ENCODE peak calls at places on chromosomes 7 and 10, in nine cellular contexts. F, X, E, U, V, A, K, T and I are unnamed samples.

GRCh38 chr7:72244826-72245398 is 167.2 kb downstream of the CALN1 start:
- DNase-seq in V (no peak), X (no peak), K (no peak), U (no peak), A (no peak), F (no peak), E (no peak), T (no peak), I (no peak)

GRCh38 chr7:134618756-134619530 is 27.7 kb upstream of the BPGM start:
- DNase-seq in U (no peak), E (no peak), V (peak; percentile 73), T (no peak), A (no peak), K (no peak), F (no peak), X (no peak), I (peak; percentile 88)

GRCh38 chr7:138684360-138684759 is 16.8 kb downstream of the SVOPL start:
- DNase-seq in X (no peak), E (no peak), V (no peak), U (no peak), T (no peak), F (no peak), K (no peak), A (no peak), I (no peak)

GRCh38 chr7:98202367-98203195 is 8.7 kb upstream of the BHLHA15 start:
- DNase-seq in U (peak; percentile 96), V (no peak), K (no peak), X (peak; percentile 95), F (no peak), E (no peak), A (no peak), T (no peak), I (no peak)

GRCh38 chr7:4681218-4681851 is 760 bp upstream of the FOXK1 start:
- DNase-seq in U (peak; percentile 6), V (no peak), E (no peak), T (no peak), F (no peak), X (peak; percentile 7), A (no peak), K (no peak), I (no peak)

GRCh38 chr7:125033506-125033905 is 103.9 kb upstream of the POT1 start:
- DNase-seq in K (peak; percentile 9), E (peak; percentile 18), F (no peak), A (no peak), X (no peak), U (no peak), T (no peak), V (no peak), I (no peak)

GRCh38 chr10:68561804-68562649 is 1.9 kb downstream of the TET1 start:
- DNase-seq in F (peak; percentile 70), U (no peak), V (no peak), A (peak; percentile 54), X (no peak), K (peak; percentile 61), E (peak; percentile 65), T (no peak), I (peak; percentile 54)

GRCh38 chr10:5325076-5325475 is 39.7 kb upstream of the UCN3 start:
- DNase-seq in K (no peak), F (no peak), E (no peak), V (no peak), X (no peak), A (no peak), T (no peak), U (no peak), I (no peak)

GRCh38 chr10:122446668-122447410 is 7.6 kb upstream of the ARMS2 start:
- DNase-seq in U (no peak), A (peak; percentile 53), V (no peak), E (peak; percentile 30), T (peak; percentile 36), F (no peak), X (no peak), K (no peak), I (peak; percentile 12)

GRCh38 chr7:138875794-138876193 is 77.8 kb upstream of the ATP6V0A4 start:
- DNase-seq in F (no peak), X (no peak), U (no peak), K (no peak), A (no peak), E (no peak), V (peak; percentile 93), T (no peak), I (peak; percentile 96)

GRCh38 chr7:73612598-73613269 is 11.6 kb downstream of the MLXIPL start:
- DNase-seq in X (no peak), A (peak; percentile 86), F (peak; percentile 40), V (peak; percentile 62), T (no peak), U (no peak), K (no peak), E (peak; percentile 57), I (peak; percentile 41)

GRCh38 chr7:30898411-30898810 is 13.2 kb upstream of the AQP1 start:
- DNase-seq in F (no peak), U (no peak), E (no peak), V (no peak), T (no peak), A (no peak), X (no peak), K (no peak), I (no peak)

GRCh38 chr10:29130190-29130673 is 158.6 kb upstream of the LYZL1 start:
- DNase-seq in U (peak; percentile 2), T (peak; percentile 49), A (peak; percentile 63), V (peak; percentile 57), F (peak; percentile 15), K (peak; percentile 42), X (peak; percentile 13), E (peak; percentile 66), I (peak; percentile 32)

GRCh38 chr7:64799-65430 is 127.5 kb upstream of the FAM20C start:
- DNase-seq in X (no peak), F (no peak), A (no peak), V (peak; percentile 8), K (no peak), U (no peak), E (no peak), T (no peak), I (peak; percentile 31)

DNA sequence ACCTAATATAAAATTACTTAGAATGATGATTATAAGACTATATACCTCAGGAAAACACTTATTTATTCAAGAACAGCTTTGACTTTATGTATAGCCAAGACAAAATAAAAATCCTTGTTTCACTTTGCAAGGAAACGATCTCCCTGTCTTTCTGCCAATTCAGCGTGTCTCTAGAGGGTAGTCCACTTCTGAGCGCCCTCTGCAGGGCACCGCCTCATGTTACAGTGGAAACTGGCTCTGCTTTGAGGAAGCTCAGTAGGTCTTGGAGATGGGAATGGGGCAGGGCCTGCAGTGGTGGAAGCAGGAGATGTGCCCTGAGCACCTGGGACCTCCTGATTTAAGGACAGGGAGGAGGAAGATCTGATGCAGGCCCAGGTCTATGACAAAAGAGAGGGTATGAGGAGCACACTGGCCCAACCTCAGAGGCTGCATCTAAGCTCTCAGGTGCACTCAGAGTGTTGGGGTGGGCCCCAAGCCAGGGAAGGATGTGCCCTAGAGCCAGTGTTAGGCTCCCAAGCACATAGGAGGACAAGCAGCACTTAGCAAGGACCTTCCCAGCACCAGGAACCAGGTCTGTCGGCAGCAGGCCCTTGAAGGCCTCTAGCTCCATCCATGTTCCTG is 481.0 kb downstream of the TNS3 start:
- DNase-seq in U (peak; percentile 56), F (peak; percentile 72), V (peak; percentile 89), X (peak; percentile 73), E (peak; percentile 83), A (peak; percentile 71), T (peak; percentile 61), K (peak; percentile 44), I (peak; percentile 79)
- H3K36me3 ChIP-seq in U (peaks cover 23% of the 10 kb centered on the region), F (no peaks in the 10 kb centered on the region), V (no peaks in the 10 kb centered on the region), X (no peaks in the 10 kb centered on the region), E (no peaks in the 10 kb centered on the region), A (no peaks in the 10 kb centered on the region), T (no peaks in the 10 kb centered on the region), K (no peaks in the 10 kb centered on the region), I (no peaks in the 10 kb centered on the region)

DNA sequence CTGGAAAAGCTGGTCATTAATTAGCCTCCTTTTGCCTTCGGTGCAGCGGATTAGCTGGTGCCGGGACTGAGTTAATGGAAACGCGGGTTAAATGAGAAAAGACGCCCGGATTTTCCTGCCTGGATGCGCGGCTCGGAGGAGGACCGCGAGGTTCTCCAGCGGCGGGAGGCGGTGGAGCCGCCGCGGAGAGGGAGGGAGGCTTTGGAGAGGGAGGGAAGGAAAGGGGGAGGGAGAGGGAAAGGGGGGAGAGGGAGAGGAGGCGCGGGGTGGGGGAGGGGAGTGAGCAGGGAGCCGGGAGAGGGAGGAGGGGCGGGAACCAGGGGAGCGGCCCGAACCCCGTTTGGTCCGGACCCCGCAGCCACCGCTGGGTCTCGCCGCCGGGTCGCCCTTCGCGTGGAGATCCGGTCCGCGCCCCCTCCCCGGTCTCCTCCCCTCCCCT is 347.4 kb downstream of the DNAJB6 start:
- DNase-seq in X (no peak), U (no peak), T (no peak), K (peak; percentile 64), V (no peak), F (peak; percentile 93), A (no peak), E (peak; percentile 75), I (no peak)
- TF ChIP-seq EZH2phosphoT487 in X (no peak), U (no peak), T (no peak), K (no peak), V (no peak), F (no peak), A (peak; percentile 94), E (no peak), I (no peak)

DNA sequence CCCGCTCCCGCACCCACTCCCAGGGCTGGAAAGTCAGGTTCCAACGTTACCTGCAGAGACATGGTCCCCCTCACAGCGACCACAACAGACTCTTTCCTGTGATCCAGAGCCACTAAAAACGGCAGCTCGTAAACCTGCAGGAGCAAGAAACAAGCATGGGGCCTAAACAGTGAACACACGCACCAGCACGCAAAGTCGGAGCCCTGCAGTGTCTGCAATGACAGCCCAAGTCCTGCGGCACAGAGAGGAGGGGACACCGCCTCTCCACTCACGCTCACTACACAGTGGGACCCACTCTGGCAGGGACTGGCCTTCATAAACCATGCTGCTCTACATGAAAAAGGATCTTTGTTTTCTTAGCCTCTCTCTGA is 23.1 kb downstream of the DAGLB start:
- DNase-seq in A (no peak), V (no peak), U (no peak), T (no peak), F (no peak), X (no peak), K (no peak), E (no peak), I (no peak)
- H3K36me3 ChIP-seq in A (no peaks in the 10 kb centered on the region), V (peaks cover 20% of the 10 kb centered on the region), U (peaks cover 86% of the 10 kb centered on the region), T (peaks cover 19% of the 10 kb centered on the region), F (no peaks in the 10 kb centered on the region), X (peaks cover 17% of the 10 kb centered on the region), K (peaks cover 26% of the 10 kb centered on the region), E (peaks cover 39% of the 10 kb centered on the region), I (peaks cover 43% of the 10 kb centered on the region)

GRCh38 chr7:148770004-148770403 is 71.3 kb downstream of the CUL1 start:
- DNase-seq in T (no peak), X (no peak), U (no peak), V (no peak), K (no peak), F (no peak), E (no peak), A (no peak), I (no peak)

GRCh38 chr7:148772297-148773089 is 73.8 kb downstream of the CUL1 start:
- DNase-seq in V (peak; percentile 92), F (no peak), X (peak; percentile 68), E (no peak), U (no peak), T (peak; percentile 82), K (no peak), A (peak; percentile 22), I (peak; percentile 96)

DNA sequence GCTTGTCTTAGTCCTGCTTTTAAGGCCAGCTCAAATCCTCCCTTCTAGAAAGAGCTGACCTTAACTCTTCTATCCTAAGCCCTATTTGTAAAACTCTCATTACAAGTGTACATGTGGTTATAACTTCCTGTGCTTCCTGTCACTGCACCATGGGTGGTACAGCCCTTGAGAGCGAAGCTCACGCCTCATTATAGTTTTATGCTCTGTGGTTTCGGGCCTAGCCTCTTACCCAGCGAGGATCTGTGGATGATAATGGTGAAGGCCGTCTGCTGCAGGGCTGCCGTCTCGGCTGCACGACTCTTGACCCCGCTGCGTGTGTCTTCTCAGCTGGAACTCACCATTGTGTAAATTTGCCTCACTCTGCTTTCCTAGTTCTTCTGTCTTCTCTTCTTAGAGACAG is 74.6 kb downstream of the CUL1 start:
- DNase-seq in V (no peak), T (no peak), A (no peak), X (peak; percentile 93), E (no peak), K (no peak), F (no peak), U (no peak), I (no peak)
- TF ChIP-seq EZH2phosphoT487 in V (no peak), T (no peak), A (no peak), X (no peak), E (no peak), K (no peak), F (no peak), U (no peak), I (no peak)